ENCODE peak calls at places on chromosomes 2 and 18, in eight cellular contexts. E is esophagus muscularis mucosa, O is NB4, W is fibroblast of the aortic adventitia, C is AG09309, Y is GM06990, V is psoas muscle, P is A549. K is an unnamed sample.

GRCh38 chr2:83565231-83566025 is 893.7 kb downstream of the SUCLG1 start:
- DNase-seq in P (no peak), C (no peak), O (no peak), E (no peak), Y (no peak), W (no peak), V (no peak), K (no peak)

GRCh38 chr2:70498054-70498453 is 55.6 kb downstream of the TGFA start:
- DNase-seq in P (peak), C (no peak), O (no peak), E (no peak), Y (no peak), V (no peak), W (no peak), K (peak)

GRCh38 chr2:215486973-215487372 is 51.1 kb upstream of the FN1 start:
- DNase-seq in O (peak), P (no peak), E (no peak), W (peak), C (no peak), Y (no peak), V (no peak), K (peak)

GRCh38 chr18:9735238-9735637 is 27.1 kb downstream of the RAB31 start:
- DNase-seq in C (no peak), V (no peak), O (peak), P (no peak), W (no peak), Y (no peak), E (no peak), K (no peak)

GRCh38 chr2:196171946-196172345 is 568 bp upstream of the STK17B start:
- DNase-seq in V (no peak), C (no peak), O (no peak), W (peak), P (no peak), E (no peak), Y (no peak), K (no peak)

GRCh38 chr18:44691148-44691925 is 10.6 kb downstream of the SETBP1 start:
- DNase-seq in V (no peak), O (no peak), E (no peak), C (no peak), W (no peak), P (no peak), Y (no peak), K (no peak)

GRCh38 chr2:105487142-105488069 is 88.6 kb upstream of the FHL2 start:
- DNase-seq in Y (no peak), C (peak), P (no peak), E (no peak), O (no peak), V (peak), W (peak), K (peak)

GRCh38 chr2:208645226-208645625 is 238.6 kb downstream of the PTH2R start:
- DNase-seq in O (no peak), Y (no peak), C (no peak), E (no peak), W (no peak), V (no peak), P (no peak), K (no peak)

GRCh38 chr2:241726459-241726858 is 8.0 kb upstream of the D2HGDH start:
- DNase-seq in E (no peak), V (no peak), C (no peak), Y (no peak), W (no peak), O (no peak), P (no peak), K (no peak)

GRCh38 chr18:73421010-73421409 is 553.2 kb upstream of the NETO1 start:
- DNase-seq in P (no peak), E (no peak), V (no peak), W (no peak), Y (no peak), O (no peak), C (no peak), K (no peak)

GRCh38 chr2:122108186-122108585 is 352.7 kb downstream of the TSN start:
- DNase-seq in P (no peak), C (no peak), W (no peak), Y (no peak), E (no peak), O (no peak), V (no peak), K (no peak)

GRCh38 chr2:180735799-180736198 is 244.6 kb upstream of the UBE2E3 start:
- DNase-seq in W (no peak), Y (no peak), C (no peak), O (no peak), P (no peak), E (no peak), V (peak), K (no peak)

GRCh38 chr2:88099798-88100488 is 27.9 kb downstream of the FABP1 start:
- DNase-seq in C (no peak), V (peak), O (peak), W (peak), E (no peak), Y (no peak), P (peak), K (peak)

GRCh38 chr18:31429623-31430022 is 17.9 kb upstream of the DSG3 start:
- DNase-seq in W (no peak), V (no peak), Y (no peak), O (no peak), C (no peak), E (no peak), P (peak), K (no peak)

GRCh38 chr18:61901334-61901986 is 8.7 kb upstream of the RNF152 start:
- DNase-seq in C (peak), P (peak), V (no peak), Y (peak), W (peak), E (peak), O (peak), K (peak)

GRCh38 chr18:22221350-22221749 is 52.0 kb downstream of the GATA6 start:
- DNase-seq in W (no peak), O (peak), P (no peak), E (no peak), V (no peak), C (no peak), Y (no peak), K (no peak)

GRCh38 chr18:21702602-21703001 is 2.0 kb downstream of the ABHD3 start:
- DNase-seq in V (no peak), E (no peak), C (no peak), W (no peak), P (no peak), O (no peak), Y (no peak), K (no peak)

GRCh38 chr2:197306691-197307030 is 3.9 kb downstream of the ANKRD44 start:
- DNase-seq in P (no peak), E (peak), Y (no peak), C (no peak), W (peak), O (peak), V (peak), K (no peak)

GRCh38 chr2:10161206-10161931 is 38.8 kb downstream of the RRM2 start:
- DNase-seq in P (peak), Y (no peak), V (no peak), C (no peak), W (no peak), O (no peak), E (no peak), K (peak)

GRCh38 chr2:241770185-241770935 is 6.3 kb upstream of the GAL3ST2 start:
- DNase-seq in P (no peak), Y (no peak), C (no peak), E (no peak), O (no peak), W (no peak), V (no peak), K (no peak)

GRCh38 chr2:10781746-10782145 is 30.8 kb downstream of the PDIA6 start:
- DNase-seq in C (no peak), Y (no peak), V (no peak), O (no peak), W (no peak), P (no peak), E (no peak), K (no peak)

GRCh38 chr2:25989154-25989553 is 6.9 kb upstream of the KIF3C start:
- DNase-seq in Y (no peak), O (no peak), E (no peak), C (no peak), V (no peak), P (no peak), W (no peak), K (no peak)

GRCh38 chr2:1793868-1794445 is 49.6 kb upstream of the PXDN start:
- DNase-seq in E (no peak), P (no peak), C (no peak), O (no peak), Y (no peak), V (no peak), W (no peak), K (no peak)

GRCh38 chr2:179936654-179937053 is 70.4 kb downstream of the CWC22 start:
- DNase-seq in V (no peak), W (no peak), Y (no peak), C (no peak), E (no peak), O (peak), P (peak), K (peak)

GRCh38 chr2:127128508-127128907 is 21.6 kb upstream of the BIN1 start:
- DNase-seq in V (no peak), W (no peak), Y (peak), P (no peak), C (no peak), E (peak), O (no peak), K (no peak)

GRCh38 chr2:67471681-67472080 is 74.5 kb downstream of the ETAA1 start:
- DNase-seq in E (no peak), P (no peak), Y (no peak), W (peak), O (no peak), V (no peak), C (no peak), K (no peak)

GRCh38 chr2:53901192-53901591 is 41.4 kb upstream of the GPR75 start:
- DNase-seq in V (no peak), C (no peak), Y (no peak), P (no peak), O (no peak), E (no peak), W (no peak), K (no peak)

GRCh38 chr2:45452866-45453265 is 158.2 kb downstream of the SRBD1 start:
- DNase-seq in E (no peak), O (no peak), C (peak), P (no peak), W (peak), V (no peak), Y (no peak), K (peak)

GRCh38 chr2:25052948-25053477 is 11.1 kb downstream of the EFR3B start:
- DNase-seq in W (peak), Y (no peak), V (no peak), O (no peak), E (no peak), C (no peak), P (no peak), K (peak)

GRCh38 chr2:137928547-137929503 is 35.4 kb upstream of the HNMT start:
- DNase-seq in Y (no peak), P (peak), E (peak), C (no peak), O (no peak), V (no peak), W (peak), K (peak)

GRCh38 chr2:236642584-236643291 is 73.1 kb downstream of the ACKR3 start:
- DNase-seq in Y (no peak), C (peak), O (no peak), W (peak), V (peak), P (peak), E (peak), K (peak)

GRCh38 chr2:135238651-135239050 is 186.6 kb downstream of the RAB3GAP1 start:
- DNase-seq in E (no peak), P (no peak), Y (no peak), W (no peak), C (no peak), O (no peak), V (no peak), K (no peak)

DNA sequence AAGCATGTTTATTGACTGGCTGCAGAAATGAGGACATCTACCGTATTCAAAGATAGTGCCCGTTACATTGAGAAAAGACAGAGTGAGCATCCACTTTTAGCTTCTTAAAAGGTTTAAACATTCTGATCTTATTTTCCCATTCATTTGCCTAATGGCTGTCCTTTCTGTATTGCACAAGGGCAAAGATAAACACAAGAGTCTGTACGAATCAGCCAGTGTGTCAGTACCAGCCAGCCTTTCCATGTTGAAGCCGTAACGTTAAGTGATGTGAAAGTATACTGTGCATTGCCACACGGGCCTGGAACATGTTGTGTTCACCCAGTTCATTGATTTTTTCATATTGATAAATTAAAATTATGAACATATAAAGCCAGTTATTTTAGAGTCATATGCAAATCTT is 41.6 kb downstream of the TRAPPC12 start:
- DNase-seq in V (no peak), C (no peak), E (no peak), Y (no peak), W (no peak), P (no peak), O (no peak), K (no peak)
- TF ChIP-seq CTCF in V (no peak), C (no peak), E (no peak), Y (no peak), W (no peak), P (no peak), O (no peak), K (no peak)

GRCh38 chr18:79699653-79700052 is 20.1 kb downstream of the CTDP1 start:
- DNase-seq in E (no peak), V (no peak), C (no peak), P (no peak), W (no peak), Y (no peak), O (no peak), K (no peak)
- H3K4me3 ChIP-seq in E (no peak), V (no peak), C (no peak), P (no peak), W (no peak), Y (no peak), O (no peak), K (no peak)

GRCh38 chr18:48136051-48136543 is 205.6 kb upstream of the SMAD2 start:
- DNase-seq in E (no peak), C (no peak), O (no peak), P (no peak), V (peak), Y (no peak), W (no peak), K (no peak)
- TF ChIP-seq CTCF in E (no peak), C (no peak), O (no peak), P (no peak), V (no peak), Y (no peak), W (no peak), K (no peak)

GRCh38 chr2:64330691-64331429 is 123.1 kb upstream of the LGALSL start:
- DNase-seq in Y (peak), E (peak), O (peak), W (peak), V (peak), C (peak), P (peak), K (peak)
- H3K4me3 ChIP-seq in Y (no peak), E (peak), O (peak), W (peak), V (peak), C (peak), P (no peak), K (peak)

K was measured in choroid plexus epithelial cell.